ENCODE peak calls at places on chromosomes 1 and 21, in four cellular contexts. D, F, Q and J are unnamed samples.

GRCh38 chr1:188096521-188096920 is 1267.8 kb downstream of the PLA2G4A start:
- DNase-seq in D (no peak), F (no peak), Q (no peak), J (no peak)

GRCh38 chr1:33036526-33037503 is at the start of gene AK2:
- DNase-seq in D (peak), F (peak), Q (peak), J (peak)

GRCh38 chr21:28421716-28422480 is 570.8 kb downstream of the LTN1 start:
- DNase-seq in D (no peak), F (no peak), Q (no peak), J (no peak)

GRCh38 chr1:20731057-20731991 is 1.2 kb downstream of the SH2D5 start:
- DNase-seq in D (no peak), F (no peak), Q (peak), J (no peak)

GRCh38 chr1:212290608-212291007 is 5.4 kb downstream of the PPP2R5A start:
- DNase-seq in D (no peak), F (no peak), Q (no peak), J (no peak)

GRCh38 chr1:9717193-9718005 is 65.9 kb downstream of the PIK3CD start:
- DNase-seq in D (peak), F (peak), Q (peak), J (no peak)

GRCh38 chr1:105664495-105664894 is 1392.0 kb upstream of the PRMT6 start:
- DNase-seq in D (no peak), F (no peak), Q (no peak), J (no peak)

GRCh38 chr1:9728451-9729295 is 77.1 kb downstream of the PIK3CD start:
- DNase-seq in D (no peak), F (no peak), Q (no peak), J (no peak)

GRCh38 chr1:167880570-167880969 is 33.4 kb downstream of the ADCY10 start:
- DNase-seq in D (no peak), F (peak), Q (no peak), J (peak)

GRCh38 chr1:156876281-156876680 is 15.6 kb downstream of the NTRK1 start:
- DNase-seq in D (no peak), F (no peak), Q (no peak), J (no peak)

GRCh38 chr1:41682149-41682548 is 197.7 kb upstream of the EDN2 start:
- DNase-seq in D (no peak), F (no peak), Q (no peak), J (no peak)

GRCh38 chr1:240909701-240910457 is 297.9 kb upstream of the GREM2 start:
- DNase-seq in D (peak), F (no peak), Q (no peak), J (no peak)
- TF ChIP-seq JUND in D (no peak), F (no peak), Q (no peak), J (no peak)

DNA sequence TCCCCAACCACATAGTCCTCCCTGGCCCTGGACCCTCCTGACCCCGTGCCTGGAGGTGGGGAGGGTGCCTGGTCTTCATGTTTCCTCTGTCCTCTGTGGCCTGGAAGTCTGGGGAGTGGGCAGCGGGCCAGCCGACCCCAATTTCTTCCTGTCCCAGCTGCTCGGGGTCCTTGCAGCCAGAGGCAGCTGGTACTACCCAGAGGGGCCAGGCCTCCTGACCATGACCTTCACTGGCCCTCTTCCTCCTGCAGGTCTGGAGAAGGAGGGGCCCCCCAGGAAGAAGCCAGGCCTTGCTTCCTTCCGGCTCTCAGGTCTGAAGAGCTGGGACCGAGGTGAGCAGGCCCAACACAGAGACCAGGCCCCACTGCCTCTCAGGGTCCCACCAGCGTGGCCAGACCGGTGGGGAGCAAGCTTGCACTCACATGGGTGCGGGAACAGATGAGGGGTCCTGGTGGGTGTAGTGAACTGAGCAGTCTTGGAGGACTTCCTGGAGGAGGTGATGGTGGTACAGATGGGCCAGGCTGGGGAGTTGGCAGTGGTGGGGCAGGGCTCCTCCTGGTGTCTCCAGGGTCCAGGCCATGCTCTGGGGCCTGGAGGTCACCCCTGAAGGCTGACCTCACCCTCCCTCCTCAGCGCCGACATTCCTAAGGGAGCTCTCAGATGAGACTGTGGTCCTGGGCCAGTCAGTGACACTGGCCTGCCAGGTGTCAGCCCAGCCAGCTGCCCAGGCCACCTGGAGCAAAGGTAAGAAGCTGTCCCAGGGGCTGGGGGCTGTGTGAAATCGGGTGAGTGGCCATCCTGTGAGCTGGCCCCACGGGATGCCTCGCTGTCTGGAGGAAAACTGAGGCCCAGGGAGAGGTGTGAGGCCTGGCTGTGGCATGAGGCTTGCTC is 32.7 kb downstream of the TRIM11 start:
- DNase-seq in D (no peak), F (no peak), Q (no peak), J (no peak)
- TF ChIP-seq JUND in D (no peak), F (no peak), Q (no peak), J (no peak)

DNA sequence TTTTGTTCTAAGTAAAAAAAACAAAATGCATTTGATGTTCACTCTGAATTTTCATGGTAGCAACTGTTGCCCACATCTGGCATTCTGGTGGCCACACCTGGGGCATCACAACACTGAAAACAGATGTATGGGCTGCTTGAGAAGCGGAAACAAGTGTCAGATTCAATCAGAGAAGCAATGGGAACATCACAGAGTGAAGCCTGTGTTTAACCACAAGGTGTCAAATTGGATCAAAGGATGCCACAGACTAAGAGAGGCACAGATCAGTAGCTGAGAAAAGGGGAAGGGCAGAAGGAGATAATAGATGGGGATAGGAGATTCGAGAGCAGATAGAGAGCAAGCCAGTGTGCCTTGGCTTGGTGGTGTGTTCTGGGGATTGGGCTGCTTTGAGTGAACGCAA is 49.8 kb upstream of the MTF2 start:
- DNase-seq in D (peak), F (no peak), Q (no peak), J (no peak)
- TF ChIP-seq JUND in D (no peak), F (no peak), Q (no peak), J (no peak)

GRCh38 chr1:169514566-169515270 is 29.0 kb upstream of the SLC19A2 start:
- DNase-seq in D (no peak), F (no peak), Q (no peak), J (no peak)
- TF ChIP-seq JUND in D (no peak), F (no peak), Q (no peak), J (no peak)

GRCh38 chr1:241998412-241998921 is 431 bp downstream of the MAP1LC3C start:
- DNase-seq in D (no peak), F (peak), Q (no peak), J (peak)
- TF ChIP-seq JUND in D (no peak), F (peak), Q (no peak), J (no peak)

GRCh38 chr1:160258177-160258798 is 4.1 kb downstream of the DCAF8 start:
- DNase-seq in D (no peak), F (no peak), Q (no peak), J (no peak)

GRCh38 chr1:160261878-160262794 is at the start of gene DCAF8:
- DNase-seq in D (peak), F (peak), Q (peak), J (peak)

GRCh38 chr1:160264795-160265307 is 2.5 kb upstream of the DCAF8 start:
- DNase-seq in D (no peak), F (no peak), Q (no peak), J (no peak)

GRCh38 chr1:160260436-160261382 is 1.6 kb downstream of the DCAF8 start:
- DNase-seq in D (no peak), F (peak), Q (no peak), J (no peak)

DNA sequence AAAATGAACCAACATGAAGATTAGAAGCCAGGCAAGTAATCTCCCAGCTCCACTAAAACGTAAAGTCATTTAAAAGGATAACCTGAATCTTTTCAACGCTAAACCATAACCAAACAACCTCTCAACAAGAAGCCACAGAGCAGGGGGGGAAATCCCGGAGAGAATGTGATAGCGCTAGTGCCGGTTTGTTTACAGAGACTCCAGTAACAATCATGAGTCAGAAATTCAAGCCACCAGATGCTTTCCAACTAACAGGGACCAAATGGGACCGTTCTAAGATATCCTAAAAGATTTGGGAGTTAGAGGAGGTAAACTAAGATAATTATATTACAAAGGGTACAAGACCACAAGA is 847 bp downstream of the DCAF8 start:
- DNase-seq in D (peak), F (peak), Q (peak), J (no peak)
- TF ChIP-seq JUND in D (no peak), F (peak), Q (peak), J (no peak)

GRCh38 chr1:89567797-89568196 is 43.2 kb downstream of the LRRC8B start:
- DNase-seq in D (no peak), F (no peak), Q (no peak), J (no peak)

GRCh38 chr1:89565521-89565920 is 40.9 kb downstream of the LRRC8B start:
- DNase-seq in D (no peak), F (no peak), Q (no peak), J (no peak)

GRCh38 chr1:89563957-89564604 is 39.5 kb downstream of the LRRC8B start:
- DNase-seq in D (no peak), F (no peak), Q (peak), J (no peak)

DNA sequence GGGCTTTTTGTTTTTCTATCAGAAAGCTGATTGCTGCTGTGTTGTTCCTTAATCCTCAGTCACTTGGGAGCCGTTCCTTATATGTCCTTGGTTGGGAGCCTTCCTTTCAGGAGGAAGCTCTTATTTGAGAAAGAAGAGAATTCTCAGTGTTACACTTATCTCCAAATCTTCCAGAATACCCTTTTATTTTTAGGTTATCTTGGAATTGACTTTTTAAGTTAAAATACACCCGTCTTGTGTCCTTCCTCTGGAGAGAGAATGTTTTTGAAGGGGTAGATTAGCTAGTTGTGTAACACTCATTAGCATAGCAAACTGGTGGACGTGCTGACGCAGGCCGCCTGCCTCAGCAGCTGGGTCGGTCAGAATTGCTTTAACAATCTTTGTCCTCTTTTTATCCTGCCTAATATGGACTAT is 42.1 kb downstream of the LRRC8B start:
- DNase-seq in D (no peak), F (peak), Q (no peak), J (no peak)
- TF ChIP-seq JUND in D (no peak), F (no peak), Q (no peak), J (no peak)

DNA sequence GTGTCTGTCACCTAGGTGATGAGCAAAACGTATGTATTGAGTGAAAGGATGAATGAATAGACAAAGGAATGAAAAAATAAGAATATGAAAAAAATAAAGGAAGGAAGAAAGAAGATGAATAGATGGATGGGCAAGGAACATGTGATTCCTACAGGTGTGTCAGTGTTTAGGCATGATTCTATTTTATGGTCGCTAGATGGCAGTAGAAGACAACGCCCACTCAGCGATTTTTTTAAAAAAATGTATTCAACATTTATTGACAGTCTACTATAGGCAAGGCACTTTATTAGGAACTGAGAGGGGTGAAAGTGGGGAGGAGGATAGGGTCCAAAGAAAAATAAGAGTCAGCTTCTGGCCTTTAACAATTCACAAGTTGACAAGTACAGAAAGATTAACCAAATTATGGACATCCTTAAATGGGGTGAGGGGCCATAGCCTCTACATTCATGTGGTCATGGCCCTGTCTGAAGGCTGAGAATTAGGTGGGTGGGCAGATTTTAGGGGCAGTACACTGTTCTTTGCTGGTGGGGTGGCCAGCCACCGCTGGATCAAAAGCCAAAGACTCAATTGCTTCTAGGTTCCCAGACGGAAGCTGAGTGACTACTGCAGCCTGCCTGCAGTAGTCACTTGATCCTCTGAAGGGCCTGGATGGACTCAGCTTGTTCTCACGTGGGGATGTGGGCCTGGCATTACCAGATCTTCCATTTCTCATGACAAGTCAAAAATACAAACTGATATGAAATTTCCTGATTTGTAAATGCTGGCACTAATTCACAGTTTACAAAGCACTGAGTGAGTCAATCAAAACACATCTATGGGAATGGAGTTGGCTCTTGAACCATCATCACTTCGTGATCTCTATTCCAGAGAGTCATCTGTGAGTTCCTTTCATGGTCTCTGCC is 83.9 kb downstream of the FASLG start:
- DNase-seq in D (no peak), F (peak), Q (peak), J (no peak)
- TF ChIP-seq JUND in D (no peak), F (no peak), Q (no peak), J (no peak)

GRCh38 chr1:78871249-78871648 is 135.3 kb downstream of the ADGRL4 start:
- DNase-seq in D (no peak), F (no peak), Q (no peak), J (no peak)
- TF ChIP-seq JUND in D (no peak), F (no peak), Q (no peak), J (no peak)